ENCODE peak calls at places on chromosomes 2 and 18, in four cellular contexts. O is heart left ventricle, Y is A549, E is sigmoid colon. P is an unnamed sample.

GRCh38 chr2:240469239-240469636 is 33.8 kb downstream of the GPC1 start:
- DNase-seq in Y (no peak), O (peak; percentile 12), E (peak; percentile 55), P (peak; percentile 13)

GRCh38 chr2:196242131-196242620 is 70.8 kb upstream of the STK17B start:
- DNase-seq in Y (no peak), O (no peak), E (no peak), P (no peak)

GRCh38 chr2:33068261-33068660 is 121.5 kb downstream of the LTBP1 start:
- DNase-seq in E (no peak), O (no peak), Y (no peak), P (no peak)

GRCh38 chr2:237404413-237404812 is 9.6 kb downstream of the COL6A3 start:
- DNase-seq in Y (no peak), O (no peak), E (no peak), P (no peak)

GRCh38 chr18:77811510-77811909 is 561.9 kb downstream of the GALR1 start:
- DNase-seq in Y (no peak), E (no peak), O (no peak), P (no peak)

GRCh38 chr2:146544701-146545100 is 1300.1 kb upstream of the ACVR2A start:
- DNase-seq in E (no peak), O (no peak), Y (no peak), P (no peak)

GRCh38 chr2:84830095-84830494 is 50.8 kb downstream of the TRABD2A start:
- DNase-seq in Y (no peak), O (peak; percentile 68), E (peak; percentile 73), P (no peak)

GRCh38 chr2:45668509-45668908 is 17.0 kb downstream of the PRKCE start:
- DNase-seq in Y (no peak), O (no peak), E (no peak), P (no peak)

GRCh38 chr2:173884403-173884802 is 80.8 kb downstream of the SP3 start:
- DNase-seq in E (peak; percentile 70), Y (no peak), O (peak; percentile 69), P (peak; percentile 50)

GRCh38 chr2:134718956-134719814 is at the start of gene TMEM163:
- DNase-seq in O (no peak), E (no peak), Y (no peak), P (no peak)

GRCh38 chr2:218432676-218433365 is 13.9 kb downstream of the VIL1 start:
- DNase-seq in Y (no peak), E (peak; percentile 47), O (no peak), P (no peak)

GRCh38 chr2:199861116-199861774 is 10.3 kb upstream of the FTCDNL1 start:
- DNase-seq in O (no peak), Y (peak; percentile 6), E (no peak), P (no peak)
- TF ChIP-seq CTCF in O (peak; percentile 48), Y (peak; percentile 75), E (peak; percentile 31), P (no peak)

GRCh38 chr2:73984922-73985317 is 210 bp downstream of the TET3 start:
- DNase-seq in O (peak; percentile 61), E (peak; percentile 76), Y (peak; percentile 36), P (peak; percentile 38)

GRCh38 chr2:73987109-73987947 is 2.6 kb downstream of the TET3 start:
- DNase-seq in Y (no peak), E (no peak), O (peak; percentile 63), P (no peak)

GRCh38 chr2:73984203-73984921 is at the start of gene TET3:
- DNase-seq in E (peak; percentile 77), Y (no peak), O (peak; percentile 72), P (peak; percentile 46)

GRCh38 chr2:73986085-73986680 is 1.5 kb downstream of the TET3 start:
- DNase-seq in E (no peak), Y (no peak), O (no peak), P (peak; percentile 20)

DNA sequence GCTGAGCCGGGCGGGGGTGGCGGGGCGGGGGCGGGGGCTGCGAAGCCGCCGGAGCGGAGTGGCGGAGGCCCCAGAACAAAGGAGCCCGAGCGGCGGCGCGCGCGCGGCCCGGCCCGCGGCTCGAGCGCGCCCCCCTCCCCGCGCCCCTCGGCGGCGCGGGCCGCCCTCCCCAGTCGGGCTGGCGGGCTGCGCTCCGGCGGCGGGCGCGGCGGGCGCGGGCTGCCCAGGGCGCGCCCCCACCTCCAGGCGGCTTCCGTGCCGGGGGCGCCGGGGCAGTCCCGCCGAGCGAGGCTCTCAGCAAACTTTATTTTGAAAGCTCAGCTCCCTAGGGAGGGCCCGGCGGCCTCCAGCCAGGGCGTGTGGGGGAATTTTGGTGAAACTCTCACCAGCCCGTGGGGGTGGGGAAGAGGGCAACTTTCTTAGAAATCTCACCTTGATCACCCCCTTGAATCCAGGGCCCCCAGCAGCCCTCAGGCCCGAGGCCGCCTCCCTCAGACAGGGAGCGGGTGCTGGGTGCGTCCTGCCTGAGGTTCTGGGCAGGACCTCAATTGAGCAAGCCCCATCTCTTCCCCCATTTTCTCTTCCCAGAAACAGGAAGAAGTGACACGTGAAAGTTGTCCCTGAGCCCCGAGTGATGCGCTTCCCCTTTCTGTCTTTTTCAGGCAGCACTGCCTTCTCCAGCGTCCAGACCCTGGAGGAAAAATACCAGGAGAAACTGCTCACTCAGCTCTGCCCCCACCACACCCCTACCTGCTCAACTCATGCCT is 791 bp downstream of the TET3 start:
- DNase-seq in E (peak; percentile 72), O (peak; percentile 58), Y (peak; percentile 27), P (peak; percentile 50)
- H3K27ac ChIP-seq in E (peak overlapping the region; percentile 63), O (peak overlapping the region; percentile 60), Y (peak overlapping the region; percentile 99), P (peak overlapping the region; percentile 57)

GRCh38 chr2:108928660-108929377 is 60.2 kb downstream of the EDAR start:
- DNase-seq in O (no peak), Y (no peak), E (no peak), P (no peak)
- TF ChIP-seq CTCF in O (no peak), Y (no peak), E (no peak), P (no peak)

DNA sequence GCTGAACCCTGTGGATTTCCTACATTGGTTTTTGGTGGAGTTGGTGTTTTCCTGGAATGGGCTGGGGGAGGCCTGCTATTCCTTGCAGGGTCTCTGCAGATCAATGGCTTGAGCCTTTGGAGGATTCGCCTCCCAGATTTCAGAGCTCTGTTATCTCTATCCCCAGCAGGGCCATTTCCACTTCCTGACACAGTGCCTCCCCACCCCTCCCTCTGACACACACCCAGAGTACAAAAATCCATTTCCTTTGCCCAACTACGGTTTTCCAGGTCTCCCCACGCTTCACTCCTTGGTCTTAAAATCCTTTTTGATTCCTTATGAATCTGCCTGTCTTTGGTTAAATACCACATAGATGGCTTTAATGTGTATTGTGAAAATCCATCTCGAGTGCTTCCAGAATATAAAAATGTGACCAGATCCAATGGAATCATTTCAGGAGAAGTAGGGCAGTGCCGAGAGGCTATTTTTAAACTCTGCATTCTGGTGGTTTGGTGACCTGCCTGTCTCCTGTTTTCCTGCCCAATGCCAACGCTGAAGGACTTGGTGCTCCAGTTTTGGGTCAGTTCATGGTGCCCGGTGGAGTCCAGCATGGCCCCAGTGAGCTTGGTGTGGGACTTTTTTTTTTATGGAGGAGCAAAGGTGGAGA is 60.9 kb downstream of the ARL4C start:
- DNase-seq in O (no peak), E (no peak), Y (no peak), P (no peak)
- H3K27ac ChIP-seq in O (no peak overlapping the region), E (no peak overlapping the region), Y (peak overlapping the region; percentile 47), P (no peak overlapping the region)

GRCh38 chr2:8986327-8986976 is 17.0 kb downstream of the MBOAT2 start:
- DNase-seq in E (no peak), Y (no peak), O (no peak), P (no peak)
- TF ChIP-seq CTCF in E (no peak), Y (peak; percentile 22), O (no peak), P (no peak)

GRCh38 chr2:175855794-175856453 is 146.1 kb downstream of the LNPK start:
- DNase-seq in Y (no peak), O (peak; percentile 76), E (peak; percentile 85), P (no peak)
- H3K27ac ChIP-seq in Y (no peak overlapping the region), O (peak overlapping the region; percentile 84), E (peak overlapping the region; percentile 83), P (no peak overlapping the region)

GRCh38 chr2:10910625-10911024 is 1.1 kb upstream of the KCNF1 start:
- DNase-seq in Y (no peak), O (no peak), E (peak; percentile 29), P (no peak)

GRCh38 chr2:10911291-10912075 is at the start of gene KCNF1:
- DNase-seq in O (no peak), E (peak; percentile 59), Y (peak; percentile 79), P (no peak)

GRCh38 chr2:10909050-10909995 is 2.4 kb upstream of the KCNF1 start:
- DNase-seq in E (peak; percentile 54), O (no peak), Y (peak; percentile 50), P (no peak)

GRCh38 chr2:10908195-10908594 is 3.5 kb upstream of the KCNF1 start:
- DNase-seq in O (no peak), Y (no peak), E (no peak), P (no peak)

GRCh38 chr2:10909996-10910341 is 1.8 kb upstream of the KCNF1 start:
- DNase-seq in Y (no peak), E (no peak), O (no peak), P (no peak)
- TF ChIP-seq CTCF in Y (no peak), E (no peak), O (no peak), P (no peak)

DNA sequence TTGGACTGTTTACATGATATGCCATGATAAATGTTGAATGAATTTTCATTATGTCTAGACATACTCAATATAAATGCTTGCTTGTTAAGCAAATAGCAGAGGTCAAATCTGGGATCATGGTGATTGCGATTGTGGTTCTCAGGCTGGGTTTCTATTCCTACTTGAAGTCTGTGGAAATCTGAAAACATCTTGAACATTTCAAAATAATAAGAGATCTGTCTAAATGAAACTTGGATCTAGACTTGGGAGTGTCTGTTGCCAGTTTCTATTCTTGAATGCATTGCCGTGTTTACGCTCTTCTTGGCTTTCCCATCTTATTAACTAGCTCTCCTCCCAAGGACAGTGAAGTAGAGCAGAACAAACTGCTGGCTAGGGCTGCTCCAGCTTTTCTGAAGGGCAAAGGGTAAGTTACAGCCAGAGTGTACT is 127.7 kb downstream of the DTNA start:
- DNase-seq in O (peak; percentile 30), Y (no peak), E (peak; percentile 74), P (peak; percentile 25)
- H3K27ac ChIP-seq in O (peak overlapping the region; percentile 51), Y (no peak overlapping the region), E (peak overlapping the region; percentile 67), P (peak overlapping the region; percentile 56)